ENCODE peak calls at places on chromosomes 1 and 21, in four cellular contexts. V is hepatocyte, T is fibroblast of lung, A is IMR-90. N is an unnamed sample.

GRCh38 chr1:29312469-29313466 is 76.4 kb downstream of the PTPRU start:
- DNase-seq in A (no peak), T (no peak), V (no peak), N (no peak)

GRCh38 chr21:35043549-35043948 is 5.6 kb downstream of the RUNX1 start:
- DNase-seq in T (no peak), V (no peak), A (no peak), N (no peak)

GRCh38 chr1:5514519-5515183 is 477.6 kb downstream of the NPHP4 start:
- DNase-seq in A (peak), T (peak), V (peak), N (peak)

GRCh38 chr1:16145030-16145987 is 10.6 kb downstream of the EPHA2 start:
- DNase-seq in T (peak), A (peak), V (peak), N (peak)

GRCh38 chr1:30923597-30923996 is 15.0 kb upstream of the SDC3 start:
- DNase-seq in T (no peak), V (no peak), A (no peak), N (no peak)

GRCh38 chr1:94501426-94501825 is 40.1 kb downstream of the F3 start:
- DNase-seq in V (no peak), T (no peak), A (no peak), N (no peak)

GRCh38 chr1:100926240-100926639 is 30.4 kb downstream of the SLC30A7 start:
- DNase-seq in T (no peak), V (no peak), A (no peak), N (no peak)

GRCh38 chr1:34019741-34020552 is 145.1 kb downstream of the CSMD2 start:
- DNase-seq in T (no peak), V (peak), A (no peak), N (no peak)

GRCh38 chr1:204651843-204652421 is 33.6 kb downstream of the LRRN2 start:
- DNase-seq in V (no peak), A (no peak), T (no peak), N (no peak)

GRCh38 chr21:36791150-36791549 is 92.2 kb downstream of the SIM2 start:
- DNase-seq in V (no peak), A (no peak), T (no peak), N (no peak)

GRCh38 chr21:19547951-19548635 is 1144.5 kb upstream of the TMPRSS15 start:
- DNase-seq in T (no peak), A (no peak), V (no peak), N (no peak)

GRCh38 chr1:216778763-216779162 is 55.5 kb upstream of the ESRRG start:
- DNase-seq in A (no peak), T (no peak), V (no peak), N (no peak)

GRCh38 chr1:103084176-103084575 is 24.1 kb downstream of the COL11A1 start:
- DNase-seq in A (no peak), V (no peak), T (peak), N (no peak)

GRCh38 chr21:25838809-25839208 is 104.0 kb downstream of the GABPA start:
- DNase-seq in A (peak), T (peak), V (no peak), N (peak)

GRCh38 chr1:111191496-111191895 is 8.9 kb downstream of the DENND2D start:
- DNase-seq in A (peak), V (no peak), T (peak), N (no peak)

GRCh38 chr1:23562138-23562819 is 3.0 kb upstream of the ID3 start:
- DNase-seq in V (peak), A (peak), T (peak), N (peak)

GRCh38 chr21:29481641-29482040 is 182.9 kb downstream of the BACH1 start:
- DNase-seq in T (peak), A (peak), V (no peak), N (peak)

GRCh38 chr21:46664316-46664995 is 29.0 kb downstream of the PRMT2 start:
- DNase-seq in T (no peak), V (no peak), A (no peak), N (no peak)

GRCh38 chr1:222053790-222054294 is 312.0 kb upstream of the DUSP10 start:
- DNase-seq in A (no peak), V (no peak), T (peak), N (peak)

GRCh38 chr21:34800797-34801518 is 132.2 kb downstream of the CLIC6 start:
- DNase-seq in V (peak), A (peak), T (peak), N (no peak)

GRCh38 chr1:47701741-47702515 is 264.1 kb downstream of the FOXD2 start:
- DNase-seq in T (no peak), A (no peak), V (no peak), N (no peak)

GRCh38 chr1:109112056-109112651 is 1.8 kb upstream of the ELAPOR1 start:
- DNase-seq in T (peak), V (no peak), A (peak), N (peak)

GRCh38 chr1:39822146-39822545 is 33.5 kb upstream of the BMP8B start:
- DNase-seq in V (no peak), T (no peak), A (no peak), N (no peak)

GRCh38 chr1:53959664-53960250 is 13.6 kb downstream of the LRRC42 start:
- DNase-seq in T (peak), V (no peak), A (no peak), N (peak)

GRCh38 chr1:29245876-29246275 is 9.6 kb downstream of the PTPRU start:
- DNase-seq in T (peak), V (no peak), A (peak), N (peak)

GRCh38 chr1:10973552-10973951 is 38.9 kb upstream of the TARDBP start:
- DNase-seq in V (no peak), T (peak), A (no peak), N (no peak)

GRCh38 chr1:20448626-20449215 is 37.3 kb downstream of the CAMK2N1 start:
- DNase-seq in A (no peak), T (no peak), V (no peak), N (no peak)

GRCh38 chr1:89465201-89465600 is 59.4 kb upstream of the LRRC8B start:
- DNase-seq in T (no peak), V (no peak), A (no peak), N (peak)

GRCh38 chr21:43703068-43703880 is 15.7 kb upstream of the PDXK start:
- DNase-seq in T (peak), A (peak), V (peak), N (no peak)

GRCh38 chr1:84698718-84699117 is 8.5 kb upstream of the SSX2IP start:
- DNase-seq in T (peak), A (peak), V (peak), N (peak)

GRCh38 chr1:54177726-54178125 is 22.1 kb downstream of the CYB5RL start:
- DNase-seq in A (no peak), T (no peak), V (no peak), N (no peak)

GRCh38 chr21:17238468-17238867 is 274.4 kb upstream of the CXADR start:
- DNase-seq in A (no peak), V (no peak), T (no peak), N (no peak)

GRCh38 chr1:211135342-211135950 is 1.5 kb upstream of the KCNH1 start:
- DNase-seq in A (peak), V (peak), T (peak), N (peak)

DNA sequence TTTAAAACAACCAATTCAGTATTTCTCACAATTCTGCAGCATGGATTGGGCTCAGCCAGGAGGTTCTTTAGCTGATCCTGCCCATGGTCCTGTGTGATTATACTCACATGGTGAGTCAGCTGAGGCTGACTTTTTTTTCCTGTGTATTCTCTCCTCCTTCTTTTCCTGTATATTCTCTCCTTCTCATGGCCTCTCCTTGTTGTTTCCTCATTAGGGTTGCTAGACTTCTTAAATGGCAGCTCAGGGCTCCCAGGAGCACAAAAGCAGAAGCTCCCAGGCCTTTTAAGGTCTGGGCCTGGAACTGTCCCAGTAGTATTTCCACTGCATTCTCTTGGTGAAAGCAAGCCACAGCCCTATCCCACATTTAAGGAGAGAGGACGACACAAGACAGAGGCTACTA is 26.8 kb downstream of the VANGL1 start:
- DNase-seq in V (no peak), A (peak), T (peak), N (peak)
- H3K27ac ChIP-seq in V (peak), A (peak), T (no peak), N (peak)

DNA sequence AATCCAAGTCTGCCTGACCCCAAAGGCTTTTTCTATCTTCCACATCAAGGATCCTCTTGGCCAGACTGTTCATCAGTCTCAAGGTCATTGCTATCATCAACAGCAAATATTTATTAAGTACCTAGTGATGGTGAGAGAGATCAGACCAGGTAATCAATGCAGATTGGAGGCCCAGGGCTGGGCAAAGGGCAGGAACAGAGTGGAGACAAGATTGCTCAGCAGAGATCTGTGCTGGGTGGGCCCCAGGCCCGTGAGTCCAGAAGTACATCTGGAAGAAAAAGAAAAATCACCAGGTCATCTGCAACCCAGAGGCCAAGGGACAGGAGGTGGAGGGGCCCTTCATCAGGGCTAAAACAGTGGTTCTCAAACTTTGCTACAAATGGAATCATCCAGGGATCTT is 10.1 kb upstream of the PAQR7 start:
- DNase-seq in T (no peak), V (no peak), A (no peak), N (no peak)
- H3K27ac ChIP-seq in T (no peak), V (peak), A (no peak), N (no peak)

GRCh38 chr1:41816061-41816460 is 102.7 kb downstream of the HIVEP3 start:
- DNase-seq in V (no peak), T (no peak), A (no peak), N (no peak)
- H3K27ac ChIP-seq in V (no peak), T (no peak), A (no peak), N (no peak)

DNA sequence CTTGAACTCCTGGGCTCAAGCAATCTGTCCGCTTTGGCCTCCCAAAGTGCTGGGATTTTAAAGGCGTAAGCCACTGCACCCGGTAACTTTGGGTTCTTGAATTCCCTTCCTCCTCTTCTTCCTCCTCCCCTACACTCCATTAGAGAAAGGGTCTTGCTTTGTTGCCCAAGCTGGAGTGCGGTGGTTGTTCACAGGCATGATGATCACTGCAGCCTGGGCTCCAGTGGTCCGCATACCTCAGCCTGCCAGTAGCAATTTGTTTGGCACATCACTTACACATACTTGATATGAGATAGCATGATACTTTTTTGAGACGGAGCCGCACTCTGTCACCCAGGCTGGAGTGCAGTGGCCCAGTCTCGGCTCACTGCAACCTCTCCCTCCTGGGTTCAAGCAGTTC is 2.2 kb downstream of the DEGS1 start:
- DNase-seq in V (no peak), A (no peak), T (no peak), N (no peak)
- H3K27ac ChIP-seq in V (no peak), A (no peak), T (no peak), N (no peak)

GRCh38 chr1:183075861-183076260 is 52.6 kb downstream of the LAMC1 start:
- DNase-seq in V (no peak), A (no peak), T (peak), N (peak)
- H3K27ac ChIP-seq in V (no peak), A (no peak), T (no peak), N (no peak)

DNA sequence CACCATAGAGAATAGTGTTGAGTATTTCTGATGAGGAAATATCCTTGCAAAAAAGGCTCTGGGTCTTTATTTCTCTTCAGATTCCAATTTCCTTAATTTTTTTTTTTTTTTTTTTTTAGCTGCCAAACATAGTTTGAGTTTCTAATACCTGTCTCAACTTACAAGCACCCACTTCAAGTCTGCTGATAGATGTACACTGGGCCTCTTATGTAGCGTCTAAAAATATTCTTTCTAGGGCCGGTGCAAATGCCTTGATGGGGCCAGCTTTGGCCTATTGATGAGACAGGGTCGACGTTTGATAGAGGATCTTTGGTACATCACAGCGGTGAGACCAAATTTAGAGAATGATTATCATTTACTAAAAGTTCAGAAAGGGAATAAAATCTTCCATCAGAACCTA is 626.4 kb downstream of the LMO4 start:
- DNase-seq in T (no peak), V (no peak), A (no peak), N (no peak)
- H3K27ac ChIP-seq in T (no peak), V (no peak), A (no peak), N (no peak)

GRCh38 chr1:154614887-154615286 is 6.9 kb upstream of the ADAR start:
- DNase-seq in A (no peak), T (no peak), V (no peak), N (no peak)

GRCh38 chr1:154614247-154614646 is 6.3 kb upstream of the ADAR start:
- DNase-seq in V (no peak), A (no peak), T (no peak), N (no peak)

GRCh38 chr1:154619181-154619948 is 11.4 kb upstream of the ADAR start:
- DNase-seq in A (no peak), V (no peak), T (no peak), N (no peak)

GRCh38 chr1:154616659-154617345 is 8.8 kb upstream of the ADAR start:
- DNase-seq in A (peak), T (no peak), V (no peak), N (no peak)

DNA sequence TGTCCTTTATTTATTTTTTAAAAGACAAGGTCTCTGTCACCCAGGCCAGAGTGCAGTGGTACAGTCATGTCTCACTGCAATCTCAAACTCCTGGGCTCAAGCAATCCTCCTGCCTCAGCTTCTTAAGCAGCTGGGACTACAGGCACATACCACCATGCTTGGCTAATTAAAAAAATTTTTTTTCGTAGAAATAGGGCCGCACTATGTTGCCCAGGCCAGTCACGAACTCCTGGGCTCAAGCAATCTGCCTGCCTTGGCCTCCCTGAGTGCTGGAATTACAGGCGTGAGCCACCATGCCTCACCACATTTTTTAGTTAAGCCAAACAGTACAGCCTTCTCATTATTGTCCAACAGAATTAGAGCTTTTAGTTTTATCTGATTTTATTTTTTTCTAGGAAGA is 7.4 kb upstream of the ADAR start:
- DNase-seq in V (no peak), A (no peak), T (no peak), N (no peak)
- H3K27ac ChIP-seq in V (no peak), A (no peak), T (no peak), N (no peak)

N was measured in PC-3.